ENCODE peak calls at places on chromosomes 7 and 10, in four cellular contexts. W, C, M and K are unnamed samples.
A peak's percentile ranks its signal among the peaks of the same experiment; 100 is the strongest.

GRCh38 chr7:124033093-124033806 is 383 bp upstream of the TMEM229A start:
- DNase-seq in W (no peak), C (no peak), M (no peak), K (no peak)

GRCh38 chr10:77582710-77583115 is 54.9 kb downstream of the KCNMA1 start:
- DNase-seq in W (no peak), C (no peak), M (peak; percentile 79), K (no peak)

GRCh38 chr7:115102738-115103137 is 180.8 kb downstream of the MDFIC start:
- DNase-seq in W (no peak), C (no peak), M (no peak), K (no peak)

GRCh38 chr10:127853868-127854768 is 38.6 kb downstream of the CLRN3 start:
- DNase-seq in W (peak; percentile 66), C (no peak), M (peak; percentile 47), K (no peak)

GRCh38 chr10:43201545-43202131 is 63.4 kb downstream of the CSGALNACT2 start:
- DNase-seq in W (no peak), C (no peak), M (no peak), K (no peak)

GRCh38 chr10:43852141-43852540 is 203.5 kb upstream of the ZNF32 start:
- DNase-seq in W (no peak), C (no peak), M (no peak), K (no peak)

GRCh38 chr7:94656925-94657731 is 1.2 kb upstream of the SGCE start:
- DNase-seq in W (peak; percentile 47), C (peak; percentile 72), M (peak; percentile 40), K (no peak)

GRCh38 chr7:131122394-131122793 is 205.3 kb upstream of the MKLN1 start:
- DNase-seq in W (no peak), C (no peak), M (no peak), K (no peak)

GRCh38 chr7:114759347-114760062 is 162.4 kb upstream of the MDFIC start:
- DNase-seq in W (no peak), C (no peak), M (peak; percentile 0), K (no peak)

GRCh38 chr7:11054033-11054432 is 80.4 kb downstream of the PHF14 start:
- DNase-seq in W (no peak), C (no peak), M (no peak), K (no peak)

GRCh38 chr7:121187676-121188075 is 141.1 kb upstream of the WNT16 start:
- DNase-seq in W (no peak), C (no peak), M (peak; percentile 16), K (no peak)

GRCh38 chr10:132273304-132273944 is 34.3 kb downstream of the STK32C start:
- DNase-seq in W (no peak), C (no peak), M (no peak), K (no peak)

GRCh38 chr7:131619336-131620305 is 63.2 kb upstream of the PODXL start:
- DNase-seq in W (no peak), C (no peak), M (peak; percentile 42), K (no peak)

GRCh38 chr10:70053212-70053895 is 708 bp downstream of the MACROH2A2 start:
- DNase-seq in W (no peak), C (no peak), M (no peak), K (no peak)

GRCh38 chr7:84524714-84525694 is 330.4 kb upstream of the SEMA3A start:
- DNase-seq in W (no peak), C (no peak), M (peak; percentile 88), K (no peak)